ENCODE peak calls at places on chromosomes 3 and 15, in six cellular contexts. E, W, L, O, V and U are unnamed samples.

GRCh38 chr3:183539821-183540220 is 15.7 kb downstream of the KLHL6 start:
- DNase-seq in O (no peak), W (no peak), V (no peak), L (no peak), E (no peak), U (no peak)

GRCh38 chr15:48939686-48940085 is 24.0 kb downstream of the SHC4 start:
- DNase-seq in W (no peak), L (no peak), V (no peak), E (peak), O (no peak), U (no peak)

GRCh38 chr15:73932381-73933191 is 6.3 kb downstream of the LOXL1 start:
- DNase-seq in E (peak), V (no peak), O (no peak), L (no peak), W (no peak), U (no peak)

GRCh38 chr3:112734718-112735350 is 93.9 kb upstream of the CCDC80 start:
- DNase-seq in E (peak), V (peak), O (peak), L (peak), W (peak), U (no peak)

GRCh38 chr3:187828571-187829452 is 83.5 kb upstream of the BCL6 start:
- DNase-seq in W (no peak), E (no peak), O (no peak), L (no peak), V (peak), U (no peak)

GRCh38 chr3:32460031-32460749 is 42.5 kb downstream of the CMTM6 start:
- DNase-seq in L (no peak), W (peak), O (no peak), V (peak), E (no peak), U (no peak)

GRCh38 chr15:70806992-70807712 is 43.8 kb upstream of the UACA start:
- DNase-seq in E (peak), L (peak), O (peak), W (no peak), V (no peak), U (no peak)

GRCh38 chr3:171177056-171177455 is 150.5 kb upstream of the SLC2A2 start:
- DNase-seq in L (no peak), O (no peak), V (no peak), E (no peak), W (no peak), U (no peak)

GRCh38 chr3:146929696-146930095 is 324.6 kb upstream of the PLSCR5 start:
- DNase-seq in W (no peak), L (no peak), V (no peak), O (no peak), E (peak), U (no peak)

GRCh38 chr3:83235180-83235814 is 1473.9 kb upstream of the GBE1 start:
- DNase-seq in E (no peak), O (no peak), W (no peak), V (no peak), L (no peak), U (no peak)

GRCh38 chr3:165133188-165133899 is 55.0 kb upstream of the SI start:
- DNase-seq in O (no peak), E (no peak), W (no peak), V (no peak), L (no peak), U (no peak)